ENCODE peak calls at places on chromosome 12, in seven cellular contexts. One of them, this sample, is unnamed.
A peak's percentile ranks its signal among the peaks of the same experiment; 100 is the strongest.

GRCh38 chr12:97024393-97024792 is 117.3 kb downstream of the NEDD1 start:
- DNase-seq in ACHN: no peak
- DNase-seq in gastrocnemius medialis: no peak
- DNase-seq in ELF-1: no peak
- DNase-seq in stimulated activated CD4-positive, alpha-beta T cell treated with anti-CD3 and anti-CD28 coated beads, TNF-alpha, amount 100 ng/mL, for 4 hours: no peak
- DNase-seq in endothelial cell: no peak
- DNase-seq in NCI-H345: no peak
- DNase-seq in this sample: no peak

GRCh38 chr12:88958961-88959360 is 378.7 kb upstream of the KITLG start:
- DNase-seq in stimulated activated CD4-positive, alpha-beta T cell treated with anti-CD3 and anti-CD28 coated beads, TNF-alpha, amount 100 ng/mL, for 4 hours: no peak
- DNase-seq in endothelial cell: no peak
- DNase-seq in gastrocnemius medialis: no peak
- DNase-seq in ELF-1: no peak
- DNase-seq in NCI-H345: peak; percentile 94
- DNase-seq in ACHN: no peak
- DNase-seq in this sample: no peak

GRCh38 chr12:49705479-49706267 is 1.5 kb downstream of the FMNL3 start:
- DNase-seq in gastrocnemius medialis: peak; percentile 12
- DNase-seq in ACHN: peak; percentile 78
- DNase-seq in stimulated activated CD4-positive, alpha-beta T cell treated with anti-CD3 and anti-CD28 coated beads, TNF-alpha, amount 100 ng/mL, for 4 hours: no peak
- DNase-seq in endothelial cell: peak; percentile 33
- DNase-seq in NCI-H345: no peak
- DNase-seq in ELF-1: peak; percentile 39
- DNase-seq in this sample: peak; percentile 34

GRCh38 chr12:47207005-47207717 is 127.4 kb upstream of the AMIGO2 start:
- DNase-seq in ELF-1: no peak
- DNase-seq in NCI-H345: no peak
- DNase-seq in gastrocnemius medialis: no peak
- DNase-seq in stimulated activated CD4-positive, alpha-beta T cell treated with anti-CD3 and anti-CD28 coated beads, TNF-alpha, amount 100 ng/mL, for 4 hours: no peak
- DNase-seq in endothelial cell: no peak
- DNase-seq in ACHN: no peak
- DNase-seq in this sample: no peak

GRCh38 chr12:24815087-24815423 is 133.8 kb downstream of the BCAT1 start:
- DNase-seq in gastrocnemius medialis: no peak
- DNase-seq in ELF-1: no peak
- DNase-seq in NCI-H345: no peak
- DNase-seq in endothelial cell: no peak
- DNase-seq in ACHN: peak; percentile 28
- DNase-seq in stimulated activated CD4-positive, alpha-beta T cell treated with anti-CD3 and anti-CD28 coated beads, TNF-alpha, amount 100 ng/mL, for 4 hours: no peak
- DNase-seq in this sample: no peak

GRCh38 chr12:52183544-52183910 is 8.3 kb downstream of the KRT80 start:
- DNase-seq in ELF-1: peak; percentile 23
- DNase-seq in gastrocnemius medialis: no peak
- DNase-seq in ACHN: no peak
- DNase-seq in stimulated activated CD4-positive, alpha-beta T cell treated with anti-CD3 and anti-CD28 coated beads, TNF-alpha, amount 100 ng/mL, for 4 hours: no peak
- DNase-seq in NCI-H345: no peak
- DNase-seq in endothelial cell: no peak
- DNase-seq in this sample: no peak

GRCh38 chr12:106645074-106645421 is 62.2 kb downstream of the RFX4 start:
- DNase-seq in ACHN: no peak
- DNase-seq in NCI-H345: peak; percentile 89
- DNase-seq in ELF-1: no peak
- DNase-seq in gastrocnemius medialis: peak; percentile 41
- DNase-seq in stimulated activated CD4-positive, alpha-beta T cell treated with anti-CD3 and anti-CD28 coated beads, TNF-alpha, amount 100 ng/mL, for 4 hours: no peak
- DNase-seq in endothelial cell: no peak
- DNase-seq in this sample: peak; percentile 58

GRCh38 chr12:45244561-45245348 is 28.9 kb downstream of the ANO6 start:
- DNase-seq in ELF-1: no peak
- DNase-seq in endothelial cell: no peak
- DNase-seq in ACHN: no peak
- DNase-seq in NCI-H345: no peak
- DNase-seq in stimulated activated CD4-positive, alpha-beta T cell treated with anti-CD3 and anti-CD28 coated beads, TNF-alpha, amount 100 ng/mL, for 4 hours: no peak
- DNase-seq in gastrocnemius medialis: peak; percentile 62
- DNase-seq in this sample: no peak

GRCh38 chr12:24922109-24922508 is 26.8 kb downstream of the BCAT1 start:
- DNase-seq in ELF-1: no peak
- DNase-seq in endothelial cell: no peak
- DNase-seq in NCI-H345: no peak
- DNase-seq in ACHN: no peak
- DNase-seq in stimulated activated CD4-positive, alpha-beta T cell treated with anti-CD3 and anti-CD28 coated beads, TNF-alpha, amount 100 ng/mL, for 4 hours: no peak
- DNase-seq in gastrocnemius medialis: no peak
- DNase-seq in this sample: no peak

GRCh38 chr12:27334052-27334720 is 1.6 kb downstream of the BMAL2 start:
- DNase-seq in gastrocnemius medialis: no peak
- DNase-seq in ELF-1: no peak
- DNase-seq in ACHN: peak; percentile 48
- DNase-seq in NCI-H345: no peak
- DNase-seq in stimulated activated CD4-positive, alpha-beta T cell treated with anti-CD3 and anti-CD28 coated beads, TNF-alpha, amount 100 ng/mL, for 4 hours: no peak
- DNase-seq in endothelial cell: no peak
- DNase-seq in this sample: no peak

GRCh38 chr12:58225067-58225877 is 283.9 kb downstream of the ATP23 start:
- DNase-seq in gastrocnemius medialis: no peak
- DNase-seq in endothelial cell: no peak
- DNase-seq in NCI-H345: no peak
- DNase-seq in stimulated activated CD4-positive, alpha-beta T cell treated with anti-CD3 and anti-CD28 coated beads, TNF-alpha, amount 100 ng/mL, for 4 hours: no peak
- DNase-seq in ACHN: no peak
- DNase-seq in ELF-1: no peak
- DNase-seq in this sample: no peak

GRCh38 chr12:20361416-20361815 is 6.9 kb upstream of the PDE3A start:
- DNase-seq in ELF-1: no peak
- DNase-seq in endothelial cell: no peak
- DNase-seq in gastrocnemius medialis: no peak
- DNase-seq in ACHN: no peak
- DNase-seq in stimulated activated CD4-positive, alpha-beta T cell treated with anti-CD3 and anti-CD28 coated beads, TNF-alpha, amount 100 ng/mL, for 4 hours: no peak
- DNase-seq in NCI-H345: no peak
- DNase-seq in this sample: no peak

GRCh38 chr12:123951467-123951866 is 21.2 kb downstream of the CCDC92 start:
- DNase-seq in endothelial cell: no peak
- DNase-seq in NCI-H345: no peak
- DNase-seq in ACHN: no peak
- DNase-seq in gastrocnemius medialis: no peak
- DNase-seq in ELF-1: no peak
- DNase-seq in stimulated activated CD4-positive, alpha-beta T cell treated with anti-CD3 and anti-CD28 coated beads, TNF-alpha, amount 100 ng/mL, for 4 hours: no peak
- DNase-seq in this sample: no peak

GRCh38 chr12:65082411-65082810 is 38.7 kb downstream of the WIF1 start:
- DNase-seq in gastrocnemius medialis: no peak
- DNase-seq in endothelial cell: no peak
- DNase-seq in ELF-1: no peak
- DNase-seq in stimulated activated CD4-positive, alpha-beta T cell treated with anti-CD3 and anti-CD28 coated beads, TNF-alpha, amount 100 ng/mL, for 4 hours: no peak
- DNase-seq in ACHN: no peak
- DNase-seq in NCI-H345: no peak
- DNase-seq in this sample: no peak

GRCh38 chr12:13247596-13247995 is 51.1 kb downstream of the EMP1 start:
- DNase-seq in ACHN: no peak
- DNase-seq in endothelial cell: no peak
- DNase-seq in ELF-1: no peak
- DNase-seq in NCI-H345: no peak
- DNase-seq in stimulated activated CD4-positive, alpha-beta T cell treated with anti-CD3 and anti-CD28 coated beads, TNF-alpha, amount 100 ng/mL, for 4 hours: no peak
- DNase-seq in gastrocnemius medialis: no peak
- DNase-seq in this sample: no peak

GRCh38 chr12:12563529-12563928 is 866 bp upstream of the DUSP16 start:
- DNase-seq in ELF-1: no peak
- DNase-seq in NCI-H345: peak; percentile 28
- DNase-seq in endothelial cell: no peak
- DNase-seq in stimulated activated CD4-positive, alpha-beta T cell treated with anti-CD3 and anti-CD28 coated beads, TNF-alpha, amount 100 ng/mL, for 4 hours: no peak
- DNase-seq in ACHN: peak; percentile 36
- DNase-seq in gastrocnemius medialis: no peak
- DNase-seq in this sample: no peak

GRCh38 chr12:126493366-126494108 is 1428.3 kb downstream of the AACS start:
- DNase-seq in NCI-H345: no peak
- DNase-seq in ELF-1: peak; percentile 27
- DNase-seq in endothelial cell: no peak
- DNase-seq in stimulated activated CD4-positive, alpha-beta T cell treated with anti-CD3 and anti-CD28 coated beads, TNF-alpha, amount 100 ng/mL, for 4 hours: no peak
- DNase-seq in gastrocnemius medialis: no peak
- DNase-seq in ACHN: no peak
- DNase-seq in this sample: no peak

GRCh38 chr12:52126050-52126604 is 46.6 kb downstream of the SMIM41 start:
- DNase-seq in gastrocnemius medialis: no peak
- DNase-seq in stimulated activated CD4-positive, alpha-beta T cell treated with anti-CD3 and anti-CD28 coated beads, TNF-alpha, amount 100 ng/mL, for 4 hours: no peak
- DNase-seq in endothelial cell: no peak
- DNase-seq in ELF-1: peak; percentile 68
- DNase-seq in NCI-H345: no peak
- DNase-seq in ACHN: no peak
- DNase-seq in this sample: no peak

GRCh38 chr12:50924439-50925341 is 27.7 kb upstream of the HIGD1C start:
- DNase-seq in gastrocnemius medialis: peak; percentile 96
- DNase-seq in stimulated activated CD4-positive, alpha-beta T cell treated with anti-CD3 and anti-CD28 coated beads, TNF-alpha, amount 100 ng/mL, for 4 hours: no peak
- DNase-seq in ACHN: peak; percentile 90
- DNase-seq in NCI-H345: peak; percentile 48
- DNase-seq in ELF-1: peak; percentile 67
- DNase-seq in endothelial cell: peak; percentile 29
- DNase-seq in this sample: peak; percentile 95

GRCh38 chr12:66002812-66003211 is 127.7 kb downstream of the LLPH start:
- DNase-seq in stimulated activated CD4-positive, alpha-beta T cell treated with anti-CD3 and anti-CD28 coated beads, TNF-alpha, amount 100 ng/mL, for 4 hours: no peak
- DNase-seq in ELF-1: no peak
- DNase-seq in gastrocnemius medialis: no peak
- DNase-seq in NCI-H345: no peak
- DNase-seq in endothelial cell: no peak
- DNase-seq in ACHN: no peak
- DNase-seq in this sample: no peak

GRCh38 chr12:53986686-53987180 is 1.8 kb downstream of the HOXC10 start:
- DNase-seq in NCI-H345: no peak
- DNase-seq in endothelial cell: no peak
- DNase-seq in ACHN: no peak
- DNase-seq in stimulated activated CD4-positive, alpha-beta T cell treated with anti-CD3 and anti-CD28 coated beads, TNF-alpha, amount 100 ng/mL, for 4 hours: no peak
- DNase-seq in gastrocnemius medialis: no peak
- DNase-seq in ELF-1: no peak
- DNase-seq in this sample: no peak

GRCh38 chr12:12837025-12837872 is 24.1 kb downstream of the DDX47 start:
- DNase-seq in stimulated activated CD4-positive, alpha-beta T cell treated with anti-CD3 and anti-CD28 coated beads, TNF-alpha, amount 100 ng/mL, for 4 hours: peak; percentile 22
- DNase-seq in endothelial cell: peak; percentile 12
- DNase-seq in ELF-1: peak; percentile 49
- DNase-seq in ACHN: peak; percentile 86
- DNase-seq in NCI-H345: peak; percentile 31
- DNase-seq in gastrocnemius medialis: no peak
- DNase-seq in this sample: peak; percentile 12

GRCh38 chr12:93894391-93895095 is 217.4 kb downstream of the CRADD start:
- DNase-seq in NCI-H345: no peak
- DNase-seq in gastrocnemius medialis: peak; percentile 96
- DNase-seq in ACHN: no peak
- DNase-seq in endothelial cell: no peak
- DNase-seq in stimulated activated CD4-positive, alpha-beta T cell treated with anti-CD3 and anti-CD28 coated beads, TNF-alpha, amount 100 ng/mL, for 4 hours: no peak
- DNase-seq in ELF-1: no peak
- DNase-seq in this sample: peak; percentile 95

GRCh38 chr12:124992874-124993567 is 424 bp upstream of the BRI3BP start:
- DNase-seq in stimulated activated CD4-positive, alpha-beta T cell treated with anti-CD3 and anti-CD28 coated beads, TNF-alpha, amount 100 ng/mL, for 4 hours: peak; percentile 62
- DNase-seq in gastrocnemius medialis: no peak
- DNase-seq in endothelial cell: peak; percentile 81
- DNase-seq in NCI-H345: peak; percentile 95
- DNase-seq in ELF-1: peak; percentile 86
- DNase-seq in ACHN: peak; percentile 92
- DNase-seq in this sample: no peak

GRCh38 chr12:67358686-67359374 is 89.7 kb downstream of the CAND1 start:
- DNase-seq in stimulated activated CD4-positive, alpha-beta T cell treated with anti-CD3 and anti-CD28 coated beads, TNF-alpha, amount 100 ng/mL, for 4 hours: no peak
- DNase-seq in ACHN: no peak
- DNase-seq in ELF-1: no peak
- DNase-seq in gastrocnemius medialis: no peak
- DNase-seq in NCI-H345: no peak
- DNase-seq in endothelial cell: no peak
- DNase-seq in this sample: no peak

GRCh38 chr12:68846811-68847210 is 38.8 kb downstream of the MDM2 start:
- DNase-seq in gastrocnemius medialis: no peak
- DNase-seq in ACHN: no peak
- DNase-seq in stimulated activated CD4-positive, alpha-beta T cell treated with anti-CD3 and anti-CD28 coated beads, TNF-alpha, amount 100 ng/mL, for 4 hours: no peak
- DNase-seq in NCI-H345: no peak
- DNase-seq in endothelial cell: no peak
- DNase-seq in ELF-1: no peak
- DNase-seq in this sample: no peak

GRCh38 chr12:10409387-10409786 is at the start of gene KLRC4:
- DNase-seq in gastrocnemius medialis: no peak
- DNase-seq in endothelial cell: no peak
- DNase-seq in NCI-H345: peak; percentile 22
- DNase-seq in ELF-1: no peak
- DNase-seq in ACHN: no peak
- DNase-seq in stimulated activated CD4-positive, alpha-beta T cell treated with anti-CD3 and anti-CD28 coated beads, TNF-alpha, amount 100 ng/mL, for 4 hours: no peak
- DNase-seq in this sample: no peak

GRCh38 chr12:81077686-81078441 is at the start of gene ACSS3:
- DNase-seq in NCI-H345: peak; percentile 15
- DNase-seq in gastrocnemius medialis: peak; percentile 58
- DNase-seq in stimulated activated CD4-positive, alpha-beta T cell treated with anti-CD3 and anti-CD28 coated beads, TNF-alpha, amount 100 ng/mL, for 4 hours: no peak
- DNase-seq in ELF-1: peak; percentile 91
- DNase-seq in ACHN: peak; percentile 60
- DNase-seq in endothelial cell: peak; percentile 54
- DNase-seq in this sample: peak; percentile 78

GRCh38 chr12:39236994-39237393 is 205.9 kb downstream of the KIF21A start:
- DNase-seq in endothelial cell: no peak
- DNase-seq in stimulated activated CD4-positive, alpha-beta T cell treated with anti-CD3 and anti-CD28 coated beads, TNF-alpha, amount 100 ng/mL, for 4 hours: no peak
- DNase-seq in NCI-H345: no peak
- DNase-seq in gastrocnemius medialis: no peak
- DNase-seq in ELF-1: no peak
- DNase-seq in ACHN: no peak
- DNase-seq in this sample: no peak

GRCh38 chr12:17235996-17236395 is 630.0 kb upstream of the LMO3 start:
- DNase-seq in stimulated activated CD4-positive, alpha-beta T cell treated with anti-CD3 and anti-CD28 coated beads, TNF-alpha, amount 100 ng/mL, for 4 hours: no peak
- DNase-seq in ACHN: no peak
- DNase-seq in endothelial cell: no peak
- DNase-seq in gastrocnemius medialis: no peak
- DNase-seq in ELF-1: no peak
- DNase-seq in NCI-H345: no peak
- DNase-seq in this sample: no peak

GRCh38 chr12:7832059-7832696 is 40.5 kb downstream of the SLC2A14 start:
- DNase-seq in ACHN: peak; percentile 82
- DNase-seq in ELF-1: peak; percentile 62
- DNase-seq in stimulated activated CD4-positive, alpha-beta T cell treated with anti-CD3 and anti-CD28 coated beads, TNF-alpha, amount 100 ng/mL, for 4 hours: no peak
- DNase-seq in gastrocnemius medialis: no peak
- DNase-seq in endothelial cell: peak; percentile 40
- DNase-seq in NCI-H345: peak; percentile 6
- DNase-seq in this sample: no peak

This sample was measured in heart right ventricle.